ENCODE peak calls at places on chromosomes 4 and X, in four cellular contexts. O is OCI-LY7, H is MV-4-11, P is SK-N-SH. N is an unnamed sample.
A peak's percentile ranks its signal among the peaks of the same experiment; 100 is the strongest.

GRCh38 chr4:152090543-152090942 is 329.7 kb upstream of the GATB start:
- DNase-seq in O (peak; percentile 20), H (peak; percentile 96), P (peak; percentile 22), N (no peak)

GRCh38 chrX:8067754-8068469 is 103.2 kb downstream of the VCX2 start:
- DNase-seq in O (no peak), H (no peak), P (no peak), N (no peak)

GRCh38 chr4:122775987-122776836 is 43.7 kb downstream of the BBS12 start:
- DNase-seq in O (no peak), H (no peak), P (no peak), N (no peak)

GRCh38 chr4:174521800-174522182 is 497 bp downstream of the HPGD start:
- DNase-seq in O (no peak), H (no peak), P (peak; percentile 19), N (no peak)

GRCh38 chrX:44062842-44063241 is 89.7 kb upstream of the NDP start:
- DNase-seq in O (no peak), H (peak; percentile 32), P (no peak), N (no peak)

GRCh38 chr4:52837716-52838558 is 24.2 kb upstream of the RASL11B start:
- DNase-seq in O (no peak), H (peak; percentile 96), P (no peak), N (no peak)

GRCh38 chr4:6122496-6122895 is 77.9 kb downstream of the JAKMIP1 start:
- DNase-seq in O (no peak), H (no peak), P (peak; percentile 6), N (no peak)

GRCh38 chr4:180808862-180809261 is 1434.3 kb upstream of the TENM3 start:
- DNase-seq in O (no peak), H (no peak), P (no peak), N (no peak)

GRCh38 chrX:16827225-16827624 is 41.0 kb downstream of the TXLNG start:
- DNase-seq in O (no peak), H (no peak), P (no peak), N (no peak)

GRCh38 chrX:150060406-150060805 is 122.1 kb upstream of the EOLA2 start:
- DNase-seq in O (no peak), H (no peak), P (no peak), N (no peak)

GRCh38 chr4:78612398-78613005 is 60.9 kb downstream of the ANXA3 start:
- DNase-seq in O (peak; percentile 82), H (peak; percentile 42), P (peak; percentile 35), N (peak; percentile 66)

GRCh38 chr4:177349191-177349590 is 39.5 kb downstream of the NEIL3 start:
- DNase-seq in O (no peak), H (no peak), P (no peak), N (no peak)